ENCODE peak calls at places on chromosomes 6 and 20, in nine cellular contexts. W is pancreas; U is heart right ventricle; V is tibial nerve; B is astrocyte of the spinal cord; S is CD8-positive, alpha-beta T cell; Q is KG1; G is GM04504; P is NAMALWA. M is an unnamed sample.

GRCh38 chr6:56514395-56514794 is 128.3 kb downstream of the DST start:
- DNase-seq in B (no peak), W (no peak), G (no peak), Q (no peak), S (no peak), P (no peak), U (no peak), V (no peak), M (no peak)

GRCh38 chr6:26660096-26660425 is 515 bp upstream of the ZNF322 start:
- DNase-seq in W (no peak), V (no peak), B (no peak), U (no peak), S (no peak), P (peak; percentile 71), Q (no peak), G (no peak), M (peak; percentile 23)

GRCh38 chr6:63663147-63663877 is 27.7 kb downstream of the PHF3 start:
- DNase-seq in P (no peak), V (no peak), B (peak; percentile 81), S (no peak), W (no peak), G (peak; percentile 37), Q (no peak), U (no peak), M (peak; percentile 81)

GRCh38 chr20:57777911-57778310 is 68.1 kb upstream of the PMEPA1 start:
- DNase-seq in P (no peak), W (no peak), B (no peak), G (no peak), Q (no peak), V (no peak), S (no peak), U (no peak), M (no peak)

GRCh38 chr6:98769546-98769945 is 64.8 kb upstream of the POU3F2 start:
- DNase-seq in S (no peak), B (peak; percentile 36), P (peak; percentile 27), W (no peak), Q (no peak), U (no peak), V (no peak), G (peak; percentile 4), M (peak; percentile 47)

GRCh38 chr20:9515761-9516657 is 1.6 kb downstream of the LAMP5 start:
- DNase-seq in P (no peak), Q (no peak), U (peak; percentile 29), S (no peak), G (no peak), V (no peak), W (no peak), B (no peak), M (peak; percentile 26)

GRCh38 chr6:84048588-84048987 is 15.0 kb downstream of the MRAP2 start:
- DNase-seq in V (no peak), B (no peak), G (no peak), S (no peak), P (no peak), W (no peak), Q (no peak), U (no peak), M (no peak)

GRCh38 chr6:21740719-21741118 is 147.2 kb downstream of the SOX4 start:
- DNase-seq in B (peak; percentile 72), Q (no peak), U (no peak), P (no peak), G (no peak), V (no peak), S (no peak), W (no peak), M (peak; percentile 62)